ENCODE peak calls at places on chromosomes 16 and 17, in ten cellular contexts. L, G, P, N, D, S, A, Y, M and Q are unnamed samples.

GRCh38 chr17:32515677-32516383 is 29.0 kb downstream of the CDK5R1 start:
- DNase-seq in S (no peak), A (no peak), M (no peak), D (no peak), G (no peak), L (no peak), N (no peak), Y (no peak), P (no peak), Q (no peak)

GRCh38 chr16:740459-740763 is 386 bp downstream of the CIAO3 start:
- DNase-seq in S (no peak), M (no peak), G (no peak), D (no peak), N (no peak), P (no peak), A (no peak), L (no peak), Y (no peak), Q (no peak)

GRCh38 chr16:89764711-89765201 is 43.4 kb downstream of the ZNF276 start:
- DNase-seq in S (no peak), L (peak), Y (no peak), M (peak), G (no peak), A (no peak), P (peak), N (no peak), D (no peak), Q (no peak)

GRCh38 chr17:8167526-8167925 is 4.8 kb upstream of the VAMP2 start:
- DNase-seq in L (no peak), P (no peak), N (no peak), S (no peak), Y (no peak), A (no peak), G (no peak), D (no peak), M (no peak), Q (no peak)

GRCh38 chr16:7137560-7138330 is 194.9 kb upstream of the RBFOX1 start:
- DNase-seq in S (no peak), P (no peak), G (no peak), N (no peak), A (peak), L (no peak), D (no peak), M (no peak), Y (no peak), Q (no peak)

GRCh38 chr16:77723108-77723514 is 797 bp downstream of the NUDT7 start:
- DNase-seq in D (no peak), N (no peak), A (no peak), G (no peak), Y (no peak), M (peak), S (no peak), L (no peak), P (peak), Q (no peak)

GRCh38 chr17:31385428-31386285 is 5.8 kb upstream of the RAB11FIP4 start:
- DNase-seq in M (no peak), A (no peak), G (no peak), N (no peak), D (no peak), P (no peak), Y (no peak), L (no peak), S (no peak), Q (no peak)

GRCh38 chr16:4847774-4848587 is 700 bp downstream of the UBN1 start:
- DNase-seq in D (peak), Y (peak), N (peak), P (peak), G (no peak), A (no peak), S (no peak), M (peak), L (peak), Q (peak)

GRCh38 chr17:78571329-78571728 is 5.9 kb downstream of the DNAH17 start:
- DNase-seq in G (no peak), D (no peak), Y (no peak), S (no peak), L (no peak), A (no peak), M (no peak), N (no peak), P (no peak), Q (no peak)

GRCh38 chr16:10314811-10315210 is 71.0 kb upstream of the ATF7IP2 start:
- DNase-seq in S (no peak), M (peak), Y (no peak), N (no peak), L (no peak), G (no peak), D (no peak), A (no peak), P (no peak), Q (no peak)

GRCh38 chr16:17403859-17404545 is 66.8 kb downstream of the XYLT1 start:
- DNase-seq in G (no peak), Y (no peak), N (no peak), S (no peak), A (no peak), M (peak), D (no peak), L (no peak), P (no peak), Q (no peak)

GRCh38 chr17:66400698-66401097 is 98.3 kb downstream of the PRKCA start:
- DNase-seq in D (no peak), L (no peak), P (no peak), A (no peak), Y (no peak), M (no peak), N (no peak), G (no peak), S (no peak), Q (no peak)

GRCh38 chr17:65418622-65419021 is 142.8 kb downstream of the AXIN2 start:
- DNase-seq in D (no peak), L (no peak), G (no peak), A (peak), Y (no peak), P (peak), N (no peak), S (no peak), M (no peak), Q (no peak)

GRCh38 chr17:1045456-1045855 is 48.5 kb downstream of the TIMM22 start:
- DNase-seq in L (no peak), N (no peak), G (no peak), A (no peak), M (no peak), Y (no peak), P (peak), S (no peak), D (no peak), Q (no peak)

GRCh38 chr17:79737046-79737921 is 6.5 kb downstream of the ENPP7 start:
- DNase-seq in M (no peak), L (no peak), S (no peak), N (no peak), Y (no peak), D (no peak), G (no peak), A (no peak), P (no peak), Q (no peak)

GRCh38 chr16:11257131-11257938 is 1.3 kb upstream of the SOCS1 start:
- DNase-seq in L (peak), M (peak), D (peak), S (peak), G (peak), N (no peak), Y (peak), P (peak), A (peak), Q (peak)

GRCh38 chr17:6233856-6234255 is 163.7 kb downstream of the WSCD1 start:
- DNase-seq in N (no peak), A (no peak), D (no peak), L (no peak), P (no peak), S (no peak), M (no peak), Y (no peak), G (no peak), Q (no peak)

GRCh38 chr17:30235386-30236296 is at the start of gene SLC6A4:
- DNase-seq in L (no peak), A (peak), G (no peak), Y (no peak), N (no peak), S (no peak), P (no peak), M (no peak), D (no peak), Q (no peak)

GRCh38 chr17:48244121-48244711 is 136.7 kb downstream of the SNX11 start:
- DNase-seq in Y (no peak), P (no peak), A (no peak), N (no peak), L (no peak), G (no peak), D (no peak), M (no peak), S (no peak), Q (peak)

GRCh38 chr17:82787081-82787848 is 35.4 kb downstream of the TBCD start:
- DNase-seq in G (no peak), P (peak), S (peak), Y (no peak), D (no peak), N (no peak), L (no peak), M (peak), A (no peak), Q (no peak)

GRCh38 chr17:330993-331701 is 21.5 kb downstream of the RPH3AL start:
- DNase-seq in L (no peak), P (peak), G (no peak), D (no peak), M (peak), Y (no peak), S (no peak), N (no peak), A (no peak), Q (no peak)

GRCh38 chr16:87100306-87101058 is 216.7 kb downstream of the C16orf95 start:
- DNase-seq in N (no peak), P (no peak), L (no peak), M (no peak), S (no peak), A (no peak), D (no peak), Y (no peak), G (no peak), Q (no peak)